ENCODE peak calls at places on chromosomes 3 and 15, in six cellular contexts. M is cardiac septum; Q is stimulated activated CD4-positive, alpha-beta T cell treated with anti-CD3 and anti-CD28 coated beads, Interleukin-2, amount 100 ng/mL, for 48 hours; J is activated CD4-positive, alpha-beta memory T cell treated with anti-CD3 and anti-CD28 coated beads for 36 hours; K is Calu3; N is stimulated activated CD8-positive, alpha-beta memory T cell treated with anti-CD3 and anti-CD28 coated beads, Interleukin-7, amount 100 ng/mL, for 48 hours. C is an unnamed sample.

GRCh38 chr3:182740710-182741109 is 52.6 kb upstream of the ATP11B start:
- DNase-seq in M (no peak), J (no peak), N (no peak), Q (no peak), K (peak), C (peak)

GRCh38 chr15:70095387-70096214 is 2.1 kb downstream of the TLE3 start:
- DNase-seq in Q (no peak), J (peak), M (no peak), N (no peak), K (no peak), C (peak)

GRCh38 chr3:52039426-52039825 is 16.9 kb downstream of the DUSP7 start:
- DNase-seq in Q (no peak), J (no peak), M (no peak), K (no peak), N (no peak), C (no peak)

GRCh38 chr3:151923901-151924300 is 50.5 kb downstream of the SUCNR1 start:
- DNase-seq in K (no peak), Q (no peak), J (no peak), N (no peak), M (no peak), C (no peak)

GRCh38 chr3:37179144-37179967 is 5.0 kb upstream of the LRRFIP2 start:
- DNase-seq in K (no peak), J (peak), Q (no peak), N (peak), M (no peak), C (no peak)

GRCh38 chr15:72116680-72117447 is 1.1 kb downstream of the MYO9A start:
- DNase-seq in Q (peak), N (no peak), J (peak), M (no peak), K (peak), C (peak)

GRCh38 chr15:66808181-66808824 is 106.3 kb downstream of the SMAD6 start:
- DNase-seq in N (no peak), J (no peak), Q (no peak), K (no peak), M (no peak), C (no peak)

GRCh38 chr3:98977520-98977919 is 76.0 kb upstream of the DCBLD2 start:
- DNase-seq in K (peak), M (no peak), N (no peak), Q (no peak), J (no peak), C (peak)

GRCh38 chr15:83278191-83278590 is 6.3 kb downstream of the BNC1 start:
- DNase-seq in J (no peak), M (no peak), K (no peak), N (no peak), Q (no peak), C (peak)

GRCh38 chr3:111241960-111242359 is 170.3 kb downstream of the NECTIN3 start:
- DNase-seq in M (no peak), N (no peak), Q (no peak), K (no peak), J (no peak), C (no peak)

GRCh38 chr3:53577486-53577885 is 83.1 kb downstream of the CACNA1D start:
- DNase-seq in J (no peak), N (no peak), Q (no peak), M (no peak), K (no peak), C (no peak)

GRCh38 chr15:38768970-38769369 is 204.4 kb upstream of the RASGRP1 start:
- DNase-seq in M (no peak), K (no peak), J (no peak), Q (no peak), N (no peak), C (no peak)

GRCh38 chr3:45848392-45848791 is 6.5 kb upstream of the LZTFL1 start:
- DNase-seq in Q (no peak), J (no peak), K (no peak), M (no peak), N (no peak), C (no peak)

GRCh38 chr3:45024601-45025262 is 1.4 kb upstream of the CLEC3B start:
- DNase-seq in Q (no peak), N (no peak), M (no peak), J (no peak), K (no peak), C (peak)

GRCh38 chr3:141115752-141116541 is 64.8 kb downstream of the SPSB4 start:
- DNase-seq in M (no peak), J (no peak), K (no peak), Q (no peak), N (no peak), C (no peak)

GRCh38 chr15:40238927-40239591 is at the start of gene PAK6:
- DNase-seq in Q (peak), K (peak), M (no peak), J (peak), N (peak), C (peak)

C was measured in DMS53.